ENCODE peak calls at places on chromosome 19, in four cellular contexts. Y is esophagus muscularis mucosa, E is ovary, V is IMR-90. J is an unnamed sample.

GRCh38 chr19:45653634-45654033 is 14.4 kb upstream of the GIPR start:
- DNase-seq in E (no peak), Y (no peak), V (no peak), J (no peak)

GRCh38 chr19:2475018-2475701 is 767 bp upstream of the GADD45B start:
- DNase-seq in V (peak), Y (no peak), E (peak), J (peak)

GRCh38 chr19:45446944-45447343 is 20.9 kb upstream of the FOSB start:
- DNase-seq in V (no peak), E (no peak), Y (no peak), J (no peak)

GRCh38 chr19:58059003-58059671 is at the start of gene ZNF135:
- DNase-seq in Y (peak), E (peak), V (peak), J (peak)

GRCh38 chr19:53883741-53884140 is 1.7 kb downstream of the PRKCG start:
- DNase-seq in E (no peak), Y (no peak), V (no peak), J (no peak)

GRCh38 chr19:42452590-42452989 is 9.8 kb upstream of the CXCL17 start:
- DNase-seq in E (no peak), V (no peak), Y (no peak), J (no peak)

GRCh38 chr19:42198676-42199439 is 18.6 kb downstream of the DEDD2 start:
- DNase-seq in Y (no peak), V (no peak), E (no peak), J (no peak)

GRCh38 chr19:51450730-51451307 is 7.4 kb downstream of the SIGLEC8 start:
- DNase-seq in E (no peak), Y (no peak), V (no peak), J (no peak)

GRCh38 chr19:28635962-28636629 is 576.9 kb downstream of the UQCRFS1 start:
- DNase-seq in E (no peak), V (no peak), Y (peak), J (no peak)

GRCh38 chr19:54952591-54953344 is 5.4 kb upstream of the NLRP7 start:
- DNase-seq in Y (no peak), V (no peak), E (no peak), J (peak)

GRCh38 chr19:47089767-47090350 is 23.7 kb downstream of the ZC3H4 start:
- DNase-seq in Y (no peak), E (no peak), V (no peak), J (no peak)

GRCh38 chr19:43784981-43785808 is 4.4 kb upstream of the KCNN4 start:
- DNase-seq in Y (no peak), E (no peak), V (peak), J (peak)

GRCh38 chr19:57437931-57438330 is 2.8 kb downstream of the ZNF749 start:
- DNase-seq in E (no peak), V (peak), Y (no peak), J (peak)

GRCh38 chr19:12778020-12778904 is 2.9 kb upstream of the HOOK2 start:
- DNase-seq in V (peak), Y (no peak), E (peak), J (peak)

GRCh38 chr19:35715981-35716734 is 1.6 kb upstream of the KMT2B start:
- DNase-seq in V (peak), Y (no peak), E (peak), J (no peak)

GRCh38 chr19:47729468-47729798 is 15.9 kb upstream of the NOP53 start:
- DNase-seq in E (peak), V (peak), Y (no peak), J (peak)

GRCh38 chr19:46495789-46496099 is at the start of gene PNMA8B:
- DNase-seq in E (peak), Y (no peak), V (peak), J (peak)

GRCh38 chr19:8600816-8601215 is 9.7 kb downstream of the ADAMTS10 start:
- DNase-seq in E (no peak), Y (no peak), V (no peak), J (no peak)

GRCh38 chr19:47495478-47496372 is 11.7 kb upstream of the KPTN start:
- DNase-seq in Y (no peak), E (no peak), V (no peak), J (no peak)

GRCh38 chr19:30096596-30097370 is 154.7 kb downstream of the URI1 start:
- DNase-seq in V (no peak), E (no peak), Y (no peak), J (no peak)

GRCh38 chr19:50932018-50932689 is 20.7 kb downstream of the KLK5 start:
- DNase-seq in V (no peak), E (no peak), Y (no peak), J (no peak)

GRCh38 chr19:41409288-41409687 is 11.7 kb downstream of the BCKDHA start:
- DNase-seq in Y (no peak), V (peak), E (no peak), J (peak)

GRCh38 chr19:44685877-44686276 is 13.1 kb upstream of the CEACAM16 start:
- DNase-seq in E (no peak), Y (no peak), V (peak), J (peak)

GRCh38 chr19:10095948-10096614 is 6.4 kb downstream of the ANGPTL6 start:
- DNase-seq in V (peak), Y (peak), E (peak), J (peak)

GRCh38 chr19:10093295-10094186 is 7.4 kb downstream of the SHFL start:
- DNase-seq in Y (no peak), V (no peak), E (no peak), J (no peak)

GRCh38 chr19:10100163-10100785 is 2.2 kb downstream of the ANGPTL6 start:
- DNase-seq in V (no peak), E (no peak), Y (no peak), J (no peak)

GRCh38 chr19:10095622-10095947 is 6.9 kb downstream of the ANGPTL6 start:
- DNase-seq in E (no peak), V (no peak), Y (no peak), J (no peak)

DNA sequence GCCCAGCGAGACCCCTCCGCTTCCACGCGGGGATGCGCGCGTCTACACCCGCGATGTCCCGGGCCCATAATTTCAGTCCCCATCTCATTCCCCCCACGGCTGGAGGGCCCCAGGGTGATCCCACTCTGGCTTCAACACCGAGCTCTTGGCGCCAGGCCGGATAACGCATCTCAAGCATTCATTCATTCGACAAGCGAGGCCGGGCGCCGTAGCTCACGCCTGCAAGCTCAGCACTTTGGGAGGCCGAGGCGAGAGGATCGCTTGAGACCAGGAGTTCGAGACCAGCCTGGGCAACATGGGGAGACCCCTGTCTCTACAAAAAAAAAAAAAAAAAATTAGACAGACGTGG is 5.9 kb downstream of the ANGPTL6 start:
- DNase-seq in Y (no peak), E (no peak), V (no peak), J (peak)
- H3K4me3 ChIP-seq in Y (peak), E (peak), V (peak), J (peak)

DNA sequence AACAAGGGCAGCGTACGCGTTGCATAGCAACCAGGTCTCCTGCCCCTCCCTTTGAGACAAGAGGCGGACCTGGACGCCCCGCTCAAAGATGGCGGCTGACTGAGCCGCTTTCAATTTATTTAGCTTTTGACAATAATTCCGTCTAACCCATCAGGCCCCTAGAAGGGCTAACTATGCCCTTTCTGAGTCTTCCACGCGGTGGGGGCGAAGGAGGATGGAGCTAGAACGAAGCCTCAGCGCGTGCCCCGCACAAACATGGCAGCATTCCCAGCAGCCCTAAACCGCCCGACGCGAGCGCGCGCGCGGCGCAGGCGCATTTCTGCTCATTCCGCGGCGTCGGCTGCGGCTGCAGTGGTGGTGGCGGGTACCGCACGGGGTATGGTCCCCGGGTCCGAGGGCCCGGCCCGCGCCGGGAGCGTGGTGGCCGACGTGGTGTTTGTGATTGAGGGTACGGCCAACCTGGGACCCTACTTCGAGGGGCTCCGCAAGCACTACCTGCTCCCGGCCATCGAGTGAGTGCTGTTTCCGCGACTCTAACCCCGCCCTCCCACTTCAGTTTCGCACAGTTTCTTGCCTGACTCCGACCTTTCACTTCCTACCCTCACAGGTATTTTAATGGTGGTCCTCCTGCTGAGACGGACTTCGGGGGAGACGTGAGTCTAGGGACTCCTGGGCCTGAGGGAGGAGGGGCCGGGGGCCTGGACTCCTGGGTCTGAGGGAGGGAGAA is at the start of gene MED25:
- DNase-seq in E (peak), Y (peak), V (peak), J (peak)
- TF ChIP-seq CTCF in E (peak), Y (peak), V (no peak), J (no peak)

GRCh38 chr19:6278051-6278450 is 1.7 kb downstream of the MLLT1 start:
- DNase-seq in V (no peak), E (peak), Y (no peak), J (no peak)
- H3K4me3 ChIP-seq in V (peak), E (no peak), Y (peak), J (peak)

DNA sequence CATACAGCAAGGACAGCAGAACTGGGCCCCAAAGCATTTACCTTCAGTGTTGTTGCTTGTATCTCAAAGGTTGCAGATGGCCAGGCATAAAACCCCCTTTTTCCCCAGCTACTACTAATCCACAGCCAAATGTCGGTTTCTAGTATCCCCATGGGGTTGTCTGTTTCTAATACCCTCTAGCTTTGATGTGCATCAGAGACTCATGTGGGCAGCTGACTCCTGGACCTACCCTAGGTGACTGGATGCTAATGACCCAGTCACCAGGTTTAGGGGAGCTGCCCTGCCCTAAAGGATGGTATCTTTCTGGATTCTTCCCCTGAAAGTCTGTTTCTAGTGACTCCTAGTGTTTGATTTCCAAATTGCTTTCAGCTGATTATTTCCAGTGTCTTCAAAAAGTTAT is 23.9 kb downstream of the TJP3 start:
- DNase-seq in V (no peak), Y (no peak), E (no peak), J (no peak)
- TF ChIP-seq CTCF in V (no peak), Y (no peak), E (no peak), J (no peak)

DNA sequence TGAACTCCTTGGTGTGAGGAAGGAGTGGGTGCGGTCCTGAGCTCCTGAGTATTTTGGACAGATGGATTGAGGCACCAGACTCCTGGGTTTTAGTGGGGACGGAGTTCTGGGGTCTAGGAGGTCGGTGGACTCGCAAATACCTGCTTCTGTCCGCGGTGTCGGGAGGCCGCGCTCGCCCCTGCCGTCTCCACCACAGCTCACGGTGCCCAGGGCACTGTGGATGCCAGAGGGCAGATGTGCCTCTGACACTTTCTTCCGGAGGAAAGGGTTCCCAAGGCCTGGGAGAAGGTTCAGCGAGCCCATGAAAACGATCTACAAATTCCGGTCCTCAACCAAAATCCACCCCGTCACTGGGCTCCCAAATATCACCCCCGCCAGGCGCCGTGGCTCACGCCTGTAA is 3.3 kb downstream of the TULP2 start:
- DNase-seq in E (no peak), V (no peak), Y (no peak), J (no peak)
- H3K4me3 ChIP-seq in E (no peak), V (no peak), Y (peak), J (no peak)

GRCh38 chr19:37467608-37468090 is 405 bp upstream of the ZNF569 start:
- DNase-seq in V (no peak), E (no peak), Y (no peak), J (no peak)
- TF ChIP-seq CTCF in V (no peak), E (no peak), Y (no peak), J (no peak)

J was measured in cardiac fibroblast.